ENCODE peak calls at places on chromosomes 4 and X, in eight cellular contexts. P, C, D, S, I, Z, F and L are unnamed samples.

GRCh38 chrX:108000751-108001150 is 18.6 kb upstream of the TEX13B start:
- DNase-seq in D (no peak), Z (no peak), P (no peak), C (no peak), I (peak; percentile 88), S (no peak), F (no peak), L (no peak)

GRCh38 chr4:112509243-112510190 is 6.5 kb downstream of the NEUROG2 start:
- DNase-seq in Z (no peak), P (no peak), C (no peak), D (no peak), S (no peak), I (peak; percentile 40), F (peak; percentile 51), L (no peak)

GRCh38 chr4:17132226-17132625 is 233.8 kb upstream of the LDB2 start:
- DNase-seq in Z (no peak), P (no peak), C (no peak), S (no peak), F (no peak), D (no peak), I (no peak), L (no peak)

GRCh38 chrX:100070334-100070849 is 339.7 kb downstream of the PCDH19 start:
- DNase-seq in Z (no peak), D (no peak), I (no peak), S (no peak), F (no peak), C (no peak), P (no peak), L (no peak)

GRCh38 chrX:13090261-13091110 is 46.1 kb upstream of the FAM9C start:
- DNase-seq in P (no peak), I (no peak), Z (no peak), F (no peak), C (no peak), D (no peak), S (no peak), L (no peak)

GRCh38 chr4:106329027-106329618 is 12.8 kb downstream of the AIMP1 start:
- DNase-seq in C (no peak), Z (no peak), S (peak; percentile 26), P (no peak), I (peak; percentile 56), F (peak; percentile 59), D (no peak), L (no peak)

GRCh38 chrX:104098151-104098808 is 14.0 kb upstream of the ZCCHC18 start:
- DNase-seq in D (peak; percentile 65), S (peak; percentile 27), C (peak; percentile 36), I (peak; percentile 72), F (peak; percentile 62), Z (peak; percentile 32), P (no peak), L (no peak)

GRCh38 chr4:26248647-26249046 is 72.2 kb upstream of the RBPJ start:
- DNase-seq in I (no peak), F (no peak), D (peak; percentile 42), S (no peak), C (no peak), P (no peak), Z (no peak), L (no peak)

GRCh38 chr4:166989886-166990285 is 244.4 kb downstream of the SPOCK3 start:
- DNase-seq in F (no peak), P (no peak), Z (no peak), C (no peak), S (no peak), I (peak; percentile 69), D (no peak), L (no peak)

GRCh38 chr4:22090655-22091350 is 142.2 kb upstream of the KCNIP4 start:
- DNase-seq in F (peak; percentile 37), D (no peak), Z (no peak), I (no peak), P (no peak), C (no peak), S (no peak), L (no peak)

GRCh38 chr4:16669036-16669435 is 229.4 kb downstream of the LDB2 start:
- DNase-seq in S (no peak), Z (peak; percentile 39), I (no peak), F (no peak), P (no peak), C (no peak), D (peak; percentile 11), L (no peak)

GRCh38 chr4:152747444-152747843 is 32.1 kb downstream of the TIGD4 start:
- DNase-seq in Z (no peak), P (no peak), I (peak; percentile 82), S (no peak), F (no peak), D (no peak), C (no peak), L (no peak)

GRCh38 chrX:47556045-47556623 is 4.9 kb upstream of the ARAF start:
- DNase-seq in Z (peak; percentile 87), D (peak; percentile 95), P (peak; percentile 55), F (peak; percentile 88), S (peak; percentile 64), C (peak; percentile 84), I (peak; percentile 86), L (peak; percentile 67)

GRCh38 chr4:186832906-186833305 is 109.2 kb upstream of the FAT1 start:
- DNase-seq in P (no peak), S (no peak), F (no peak), C (no peak), I (peak; percentile 86), Z (no peak), D (no peak), L (no peak)